ENCODE peak calls at places on chromosomes 3 and 15, in nine cellular contexts. U is A549, X is WTC11, A is SK-N-SH, P is HCT116, J is HepG2, R is endothelial cell of umbilical vein, E is H1, W is K562. C is an unnamed sample.

GRCh38 chr15:61099030-61099800 is 129.9 kb downstream of the RORA start:
- DNase-seq in U (no peak), X (no peak), A (no peak), P (no peak), J (no peak), R (no peak), E (no peak), W (no peak), C (no peak)

GRCh38 chr15:101264011-101264410 is 12.2 kb upstream of the CHSY1 start:
- DNase-seq in U (no peak), X (no peak), A (no peak), P (no peak), J (no peak), R (peak), E (peak), W (no peak), C (no peak)

GRCh38 chr3:123652346-123652984 is 67.6 kb upstream of the HACD2 start:
- DNase-seq in U (peak), X (peak), A (peak), P (peak), J (peak), R (peak), E (peak), W (peak), C (peak)

GRCh38 chr3:145015243-145015642 is 1043.6 kb downstream of the DIPK2A start:
- DNase-seq in U (no peak), X (no peak), A (no peak), P (no peak), J (no peak), R (peak), E (no peak), W (no peak), C (peak)

GRCh38 chr3:128895843-128896365 is 16.5 kb downstream of the ACAD9 start:
- DNase-seq in U (no peak), X (no peak), A (no peak), P (no peak), J (no peak), R (no peak), E (no peak), W (peak), C (no peak)

GRCh38 chr3:69012111-69012835 is 1.2 kb downstream of the EOGT start:
- DNase-seq in U (no peak), X (peak), A (no peak), P (no peak), J (no peak), R (peak), E (no peak), W (no peak), C (no peak)

GRCh38 chr3:13843351-13843750 is 36.5 kb downstream of the WNT7A start:
- DNase-seq in U (no peak), X (no peak), A (no peak), P (no peak), J (no peak), R (no peak), E (no peak), W (no peak), C (no peak)

GRCh38 chr3:118811333-118811732 is 223.3 kb downstream of the IGSF11 start:
- DNase-seq in U (no peak), X (no peak), A (no peak), P (no peak), J (no peak), R (no peak), E (no peak), W (no peak), C (no peak)

GRCh38 chr15:39472661-39473657 is 107.9 kb upstream of the THBS1 start:
- DNase-seq in U (no peak), X (no peak), A (no peak), P (no peak), J (no peak), R (no peak), E (no peak), W (no peak), C (no peak)

GRCh38 chr3:157045238-157045860 is 114.6 kb downstream of the CCNL1 start:
- DNase-seq in U (no peak), X (peak), A (no peak), P (no peak), J (no peak), R (no peak), E (peak), W (peak), C (no peak)

GRCh38 chr3:138434276-138434874 is at the start of gene ESYT3:
- DNase-seq in U (peak), X (peak), A (peak), P (no peak), J (peak), R (peak), E (peak), W (no peak), C (peak)

GRCh38 chr3:112568642-112569041 is 6.8 kb downstream of the SLC35A5 start:
- DNase-seq in U (no peak), X (no peak), A (no peak), P (no peak), J (no peak), R (peak), E (no peak), W (no peak), C (no peak)

GRCh38 chr3:127165036-127165435 is 27.9 kb upstream of the PRR23E start:
- DNase-seq in U (no peak), X (no peak), A (no peak), P (no peak), J (no peak), R (no peak), E (no peak), W (no peak), C (no peak)

DNA sequence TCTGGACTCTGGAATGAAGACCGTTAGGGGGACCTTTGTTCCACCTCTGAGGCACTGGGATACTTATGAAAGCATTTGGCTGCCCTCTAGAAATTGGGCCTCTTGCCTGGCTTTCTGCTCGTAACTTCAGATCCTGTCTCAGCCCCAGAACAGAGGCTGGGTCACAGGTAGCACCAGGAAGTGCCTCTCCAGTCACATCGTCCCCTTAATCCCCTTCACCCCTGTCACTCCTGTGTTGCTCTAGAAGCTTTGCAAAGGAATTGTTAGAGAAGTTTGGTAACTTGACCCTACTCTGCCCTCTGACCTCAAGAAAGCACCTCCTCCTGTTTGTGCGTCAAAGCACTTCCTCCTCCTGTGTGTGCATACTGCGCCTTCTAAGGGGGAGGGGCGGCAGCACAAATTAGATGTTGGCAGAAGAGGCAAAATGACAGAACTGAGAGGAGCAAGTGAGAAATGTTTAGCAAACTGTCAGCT is 76.0 kb downstream of the LARS2 start:
- DNase-seq in U (no peak), X (peak), A (no peak), P (no peak), J (no peak), R (peak), E (peak), W (peak), C (peak)
- TF ChIP-seq MAX in U (no peak), X (no peak), A (no peak), P (no peak), J (no peak), R (no peak), E (no peak), W (no peak), C (no peak)

DNA sequence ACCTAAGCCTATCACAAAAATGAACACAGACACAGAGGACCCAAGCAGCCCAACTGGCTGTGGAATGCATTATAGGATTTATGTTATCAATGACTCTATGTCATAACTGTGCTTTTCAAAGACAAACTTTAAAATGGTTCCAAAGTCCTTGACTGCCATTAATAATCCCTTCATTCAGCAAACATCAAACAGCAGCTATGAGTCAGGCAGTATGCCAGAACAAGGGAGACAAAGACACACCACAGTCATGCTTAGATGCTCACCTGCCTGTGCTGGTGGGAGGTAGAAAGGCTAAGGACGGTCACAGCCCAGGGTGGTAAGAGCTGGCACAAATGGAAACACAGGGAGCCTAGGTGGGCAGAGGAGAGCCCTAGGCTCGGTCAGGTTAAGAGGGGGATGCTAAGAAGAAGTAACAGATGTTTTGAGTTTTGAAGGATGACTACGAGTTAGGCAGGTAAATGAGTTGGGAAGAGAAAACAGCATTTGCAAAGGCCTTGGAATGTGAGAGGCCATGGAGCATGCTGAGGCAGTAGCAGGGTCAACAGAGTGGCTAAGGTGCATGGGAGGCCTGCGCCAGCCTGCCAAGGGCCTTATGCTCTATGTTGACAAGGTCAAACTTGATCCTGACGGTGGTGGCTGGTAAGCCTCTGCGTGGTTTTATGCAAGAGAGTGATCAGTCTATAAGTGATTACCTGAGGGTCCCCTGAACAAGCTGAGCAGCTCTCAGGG is 23.0 kb downstream of the NMNAT3 start:
- DNase-seq in U (no peak), X (no peak), A (no peak), P (no peak), J (peak), R (no peak), E (no peak), W (no peak), C (no peak)
- TF ChIP-seq MAX in U (no peak), X (no peak), A (no peak), P (no peak), J (no peak), R (no peak), E (no peak), W (no peak), C (no peak)

DNA sequence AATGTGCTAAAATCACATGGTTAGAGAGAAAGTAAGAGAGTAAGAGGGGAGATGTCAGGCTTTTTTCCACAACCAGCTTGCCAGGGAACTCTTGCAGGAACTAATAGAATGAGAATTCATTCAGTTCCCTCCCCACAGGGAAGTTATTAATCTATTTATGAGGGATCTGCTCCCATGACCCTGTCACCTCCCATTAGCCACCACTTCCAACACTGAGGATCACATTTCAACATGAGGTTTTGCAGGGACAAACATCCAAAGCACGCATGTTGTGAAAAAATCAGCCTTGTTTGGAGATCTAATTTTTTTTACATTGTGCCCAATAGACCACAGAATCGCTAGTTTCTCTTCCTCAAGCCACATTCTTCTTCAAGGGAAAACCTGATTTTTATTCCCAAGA is 904.0 kb downstream of the TBL1XR1 start:
- DNase-seq in U (no peak), X (no peak), A (no peak), P (no peak), J (no peak), R (no peak), E (no peak), W (no peak), C (no peak)
- TF ChIP-seq MAX in U (no peak), X (no peak), A (no peak), P (no peak), J (no peak), R (no peak), E (no peak), W (no peak), C (no peak)

DNA sequence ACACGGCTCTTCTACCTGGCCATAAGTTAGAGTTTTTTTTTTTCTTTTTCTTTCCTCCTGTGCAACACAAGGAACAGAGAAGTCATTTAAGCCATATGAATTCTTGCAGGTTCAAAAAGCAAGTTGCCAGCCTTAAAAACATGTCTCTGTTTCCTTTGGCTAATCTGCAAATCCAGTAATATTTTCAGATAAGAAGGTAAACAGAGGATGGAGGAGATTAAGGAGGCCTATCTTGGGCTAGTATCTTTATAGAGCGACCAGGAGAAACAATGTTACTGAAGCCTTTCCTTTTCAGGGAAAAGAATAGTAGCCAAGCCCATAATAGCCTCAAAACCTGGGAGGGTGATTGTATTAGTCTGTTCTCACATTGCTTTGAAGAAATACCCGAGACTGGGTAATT is 20.9 kb upstream of the LMCD1 start:
- DNase-seq in U (no peak), X (no peak), A (no peak), P (no peak), J (no peak), R (peak), E (no peak), W (no peak), C (no peak)
- TF ChIP-seq MAX in U (no peak), X (no peak), A (no peak), P (no peak), J (no peak), R (no peak), E (no peak), W (no peak), C (no peak)

C was measured in NB4.